ENCODE peak calls at places on chromosomes 6 and 20, in seven cellular contexts. One of them, this sample, is unnamed.

GRCh38 chr6:35297541-35298481 is at the start of gene DEF6:
- DNase-seq in SHP77: peak
- DNase-seq in activated effector memory CD4-positive, alpha-beta T cell treated with anti-CD3 and anti-CD28 coated beads, Interleukin-2, amount 50 U/mL, for 16 hours: peak
- DNase-seq in AG04450: peak
- DNase-seq in lower lobe of right lung: peak
- DNase-seq in iris pigment epithelial cell: peak
- DNase-seq in non-pigmented ciliary epithelial cell: no peak
- DNase-seq in this sample: peak

GRCh38 chr6:168417158-168417557 is 23.8 kb upstream of the SMOC2 start:
- DNase-seq in SHP77: peak
- DNase-seq in activated effector memory CD4-positive, alpha-beta T cell treated with anti-CD3 and anti-CD28 coated beads, Interleukin-2, amount 50 U/mL, for 16 hours: no peak
- DNase-seq in AG04450: no peak
- DNase-seq in lower lobe of right lung: no peak
- DNase-seq in iris pigment epithelial cell: no peak
- DNase-seq in non-pigmented ciliary epithelial cell: no peak
- DNase-seq in this sample: no peak

GRCh38 chr6:130148181-130148580 is 74.6 kb downstream of the SAMD3 start:
- DNase-seq in SHP77: no peak
- DNase-seq in activated effector memory CD4-positive, alpha-beta T cell treated with anti-CD3 and anti-CD28 coated beads, Interleukin-2, amount 50 U/mL, for 16 hours: no peak
- DNase-seq in AG04450: no peak
- DNase-seq in lower lobe of right lung: no peak
- DNase-seq in iris pigment epithelial cell: no peak
- DNase-seq in non-pigmented ciliary epithelial cell: no peak
- DNase-seq in this sample: no peak

GRCh38 chr6:20211037-20211940 is 980 bp downstream of the MBOAT1 start:
- DNase-seq in SHP77: no peak
- DNase-seq in activated effector memory CD4-positive, alpha-beta T cell treated with anti-CD3 and anti-CD28 coated beads, Interleukin-2, amount 50 U/mL, for 16 hours: no peak
- DNase-seq in AG04450: no peak
- DNase-seq in lower lobe of right lung: no peak
- DNase-seq in iris pigment epithelial cell: peak
- DNase-seq in non-pigmented ciliary epithelial cell: no peak
- DNase-seq in this sample: no peak

GRCh38 chr6:3887150-3887700 is 38.1 kb downstream of the FAM50B start:
- DNase-seq in SHP77: no peak
- DNase-seq in activated effector memory CD4-positive, alpha-beta T cell treated with anti-CD3 and anti-CD28 coated beads, Interleukin-2, amount 50 U/mL, for 16 hours: no peak
- DNase-seq in AG04450: no peak
- DNase-seq in lower lobe of right lung: no peak
- DNase-seq in iris pigment epithelial cell: peak
- DNase-seq in non-pigmented ciliary epithelial cell: no peak
- DNase-seq in this sample: peak

GRCh38 chr6:6315660-6316059 is 4.8 kb downstream of the F13A1 start:
- DNase-seq in SHP77: peak
- DNase-seq in activated effector memory CD4-positive, alpha-beta T cell treated with anti-CD3 and anti-CD28 coated beads, Interleukin-2, amount 50 U/mL, for 16 hours: peak
- DNase-seq in AG04450: no peak
- DNase-seq in lower lobe of right lung: no peak
- DNase-seq in iris pigment epithelial cell: peak
- DNase-seq in non-pigmented ciliary epithelial cell: no peak
- DNase-seq in this sample: no peak

GRCh38 chr6:45791600-45792168 is 224.0 kb downstream of the CLIC5 start:
- DNase-seq in SHP77: no peak
- DNase-seq in activated effector memory CD4-positive, alpha-beta T cell treated with anti-CD3 and anti-CD28 coated beads, Interleukin-2, amount 50 U/mL, for 16 hours: no peak
- DNase-seq in AG04450: peak
- DNase-seq in lower lobe of right lung: no peak
- DNase-seq in iris pigment epithelial cell: peak
- DNase-seq in non-pigmented ciliary epithelial cell: peak
- DNase-seq in this sample: no peak

GRCh38 chr6:117677553-117678131 is 2.4 kb downstream of the NUS1 start:
- DNase-seq in SHP77: no peak
- DNase-seq in activated effector memory CD4-positive, alpha-beta T cell treated with anti-CD3 and anti-CD28 coated beads, Interleukin-2, amount 50 U/mL, for 16 hours: no peak
- DNase-seq in AG04450: no peak
- DNase-seq in lower lobe of right lung: no peak
- DNase-seq in iris pigment epithelial cell: peak
- DNase-seq in non-pigmented ciliary epithelial cell: peak
- DNase-seq in this sample: no peak

GRCh38 chr6:18412644-18413043 is 25.5 kb downstream of the RNF144B start:
- DNase-seq in SHP77: no peak
- DNase-seq in activated effector memory CD4-positive, alpha-beta T cell treated with anti-CD3 and anti-CD28 coated beads, Interleukin-2, amount 50 U/mL, for 16 hours: no peak
- DNase-seq in AG04450: no peak
- DNase-seq in lower lobe of right lung: no peak
- DNase-seq in iris pigment epithelial cell: peak
- DNase-seq in non-pigmented ciliary epithelial cell: peak
- DNase-seq in this sample: no peak

GRCh38 chr6:149897855-149898744 is at the start of gene RAET1E:
- DNase-seq in SHP77: no peak
- DNase-seq in activated effector memory CD4-positive, alpha-beta T cell treated with anti-CD3 and anti-CD28 coated beads, Interleukin-2, amount 50 U/mL, for 16 hours: no peak
- DNase-seq in AG04450: no peak
- DNase-seq in lower lobe of right lung: no peak
- DNase-seq in iris pigment epithelial cell: no peak
- DNase-seq in non-pigmented ciliary epithelial cell: no peak
- DNase-seq in this sample: no peak

GRCh38 chr20:51750037-51750769 is 18.0 kb downstream of the ATP9A start:
- DNase-seq in SHP77: peak
- DNase-seq in activated effector memory CD4-positive, alpha-beta T cell treated with anti-CD3 and anti-CD28 coated beads, Interleukin-2, amount 50 U/mL, for 16 hours: peak
- DNase-seq in AG04450: peak
- DNase-seq in lower lobe of right lung: peak
- DNase-seq in iris pigment epithelial cell: peak
- DNase-seq in non-pigmented ciliary epithelial cell: no peak
- DNase-seq in this sample: no peak

GRCh38 chr6:41025966-41026365 is 13.1 kb downstream of the UNC5CL start:
- DNase-seq in SHP77: no peak
- DNase-seq in activated effector memory CD4-positive, alpha-beta T cell treated with anti-CD3 and anti-CD28 coated beads, Interleukin-2, amount 50 U/mL, for 16 hours: peak
- DNase-seq in AG04450: no peak
- DNase-seq in lower lobe of right lung: no peak
- DNase-seq in iris pigment epithelial cell: no peak
- DNase-seq in non-pigmented ciliary epithelial cell: no peak
- DNase-seq in this sample: no peak

GRCh38 chr6:157385482-157385881 is 4.5 kb downstream of the ZDHHC14 start:
- DNase-seq in SHP77: no peak
- DNase-seq in activated effector memory CD4-positive, alpha-beta T cell treated with anti-CD3 and anti-CD28 coated beads, Interleukin-2, amount 50 U/mL, for 16 hours: no peak
- DNase-seq in AG04450: no peak
- DNase-seq in lower lobe of right lung: no peak
- DNase-seq in iris pigment epithelial cell: no peak
- DNase-seq in non-pigmented ciliary epithelial cell: no peak
- DNase-seq in this sample: peak

GRCh38 chr6:13286185-13286584 is 42.2 kb downstream of the TBC1D7 start:
- DNase-seq in SHP77: no peak
- DNase-seq in activated effector memory CD4-positive, alpha-beta T cell treated with anti-CD3 and anti-CD28 coated beads, Interleukin-2, amount 50 U/mL, for 16 hours: no peak
- DNase-seq in AG04450: no peak
- DNase-seq in lower lobe of right lung: no peak
- DNase-seq in iris pigment epithelial cell: no peak
- DNase-seq in non-pigmented ciliary epithelial cell: no peak
- DNase-seq in this sample: no peak

GRCh38 chr6:148441454-148441911 is 98.8 kb downstream of the SASH1 start:
- DNase-seq in SHP77: no peak
- DNase-seq in activated effector memory CD4-positive, alpha-beta T cell treated with anti-CD3 and anti-CD28 coated beads, Interleukin-2, amount 50 U/mL, for 16 hours: no peak
- DNase-seq in AG04450: no peak
- DNase-seq in lower lobe of right lung: no peak
- DNase-seq in iris pigment epithelial cell: peak
- DNase-seq in non-pigmented ciliary epithelial cell: no peak
- DNase-seq in this sample: no peak

GRCh38 chr6:136945626-136946235 is 23.6 kb downstream of the SLC35D3 start:
- DNase-seq in SHP77: no peak
- DNase-seq in activated effector memory CD4-positive, alpha-beta T cell treated with anti-CD3 and anti-CD28 coated beads, Interleukin-2, amount 50 U/mL, for 16 hours: no peak
- DNase-seq in AG04450: no peak
- DNase-seq in lower lobe of right lung: no peak
- DNase-seq in iris pigment epithelial cell: no peak
- DNase-seq in non-pigmented ciliary epithelial cell: no peak
- DNase-seq in this sample: no peak